ENCODE peak calls at places on chromosomes 12 and 14, in nine cellular contexts. One of them, this sample, is unnamed.

GRCh38 chr12:6342140-6342889 is 439 bp upstream of the TNFRSF1A start:
- DNase-seq in HCT116: no peak
- DNase-seq in choroid plexus epithelial cell: no peak
- DNase-seq in IMR-90: no peak
- DNase-seq in HL-60: no peak
- DNase-seq in GM12865: no peak
- DNase-seq in transverse colon: no peak
- DNase-seq in AG04450: no peak
- DNase-seq in HFF-Myc: no peak
- DNase-seq in this sample: no peak

GRCh38 chr14:100893760-100894159 is 9.8 kb downstream of the RTL1 start:
- DNase-seq in HCT116: no peak
- DNase-seq in choroid plexus epithelial cell: no peak
- DNase-seq in IMR-90: no peak
- DNase-seq in HL-60: no peak
- DNase-seq in GM12865: no peak
- DNase-seq in transverse colon: no peak
- DNase-seq in AG04450: no peak
- DNase-seq in HFF-Myc: no peak
- DNase-seq in this sample: no peak

GRCh38 chr12:3490848-3491382 is at the start of gene PRMT8:
- DNase-seq in HCT116: no peak
- DNase-seq in choroid plexus epithelial cell: no peak
- DNase-seq in IMR-90: no peak
- DNase-seq in HL-60: no peak
- DNase-seq in GM12865: no peak
- DNase-seq in transverse colon: no peak
- DNase-seq in AG04450: no peak
- DNase-seq in HFF-Myc: no peak
- DNase-seq in this sample: no peak

GRCh38 chr14:81311816-81312215 is 88.3 kb downstream of the STON2 start:
- DNase-seq in HCT116: no peak
- DNase-seq in choroid plexus epithelial cell: peak
- DNase-seq in IMR-90: no peak
- DNase-seq in HL-60: no peak
- DNase-seq in GM12865: no peak
- DNase-seq in transverse colon: no peak
- DNase-seq in AG04450: no peak
- DNase-seq in HFF-Myc: no peak
- DNase-seq in this sample: no peak

GRCh38 chr12:104957388-104958008 is 592 bp downstream of the SLC41A2 start:
- DNase-seq in HCT116: no peak
- DNase-seq in choroid plexus epithelial cell: no peak
- DNase-seq in IMR-90: no peak
- DNase-seq in HL-60: no peak
- DNase-seq in GM12865: peak
- DNase-seq in transverse colon: peak
- DNase-seq in AG04450: no peak
- DNase-seq in HFF-Myc: no peak
- DNase-seq in this sample: no peak

GRCh38 chr12:84969226-84969625 is 56.6 kb upstream of the SLC6A15 start:
- DNase-seq in HCT116: no peak
- DNase-seq in choroid plexus epithelial cell: no peak
- DNase-seq in IMR-90: no peak
- DNase-seq in HL-60: no peak
- DNase-seq in GM12865: no peak
- DNase-seq in transverse colon: no peak
- DNase-seq in AG04450: no peak
- DNase-seq in HFF-Myc: no peak
- DNase-seq in this sample: no peak

GRCh38 chr12:76303365-76303764 is 44.9 kb downstream of the BBS10 start:
- DNase-seq in HCT116: no peak
- DNase-seq in choroid plexus epithelial cell: peak
- DNase-seq in IMR-90: peak
- DNase-seq in HL-60: no peak
- DNase-seq in GM12865: no peak
- DNase-seq in transverse colon: no peak
- DNase-seq in AG04450: no peak
- DNase-seq in HFF-Myc: no peak
- DNase-seq in this sample: no peak

GRCh38 chr12:23880988-23881387 is 68.5 kb downstream of the SOX5 start:
- DNase-seq in HCT116: no peak
- DNase-seq in choroid plexus epithelial cell: no peak
- DNase-seq in IMR-90: no peak
- DNase-seq in HL-60: no peak
- DNase-seq in GM12865: no peak
- DNase-seq in transverse colon: no peak
- DNase-seq in AG04450: no peak
- DNase-seq in HFF-Myc: no peak
- DNase-seq in this sample: no peak

GRCh38 chr14:63174760-63175191 is 29.5 kb upstream of the RHOJ start:
- DNase-seq in HCT116: peak
- DNase-seq in choroid plexus epithelial cell: peak
- DNase-seq in IMR-90: peak
- DNase-seq in HL-60: no peak
- DNase-seq in GM12865: peak
- DNase-seq in transverse colon: no peak
- DNase-seq in AG04450: peak
- DNase-seq in HFF-Myc: no peak
- DNase-seq in this sample: peak

GRCh38 chr12:132659146-132659545 is 28.0 kb downstream of the POLE start:
- DNase-seq in HCT116: no peak
- DNase-seq in choroid plexus epithelial cell: no peak
- DNase-seq in IMR-90: no peak
- DNase-seq in HL-60: no peak
- DNase-seq in GM12865: no peak
- DNase-seq in transverse colon: no peak
- DNase-seq in AG04450: no peak
- DNase-seq in HFF-Myc: no peak
- DNase-seq in this sample: no peak

GRCh38 chr12:109098671-109099070 is 1.3 kb downstream of the UNG start:
- DNase-seq in HCT116: no peak
- DNase-seq in choroid plexus epithelial cell: peak
- DNase-seq in IMR-90: no peak
- DNase-seq in HL-60: no peak
- DNase-seq in GM12865: no peak
- DNase-seq in transverse colon: no peak
- DNase-seq in AG04450: no peak
- DNase-seq in HFF-Myc: no peak
- DNase-seq in this sample: no peak

GRCh38 chr12:106152334-106152733 is 13.6 kb upstream of the NUAK1 start:
- DNase-seq in HCT116: no peak
- DNase-seq in choroid plexus epithelial cell: no peak
- DNase-seq in IMR-90: no peak
- DNase-seq in HL-60: no peak
- DNase-seq in GM12865: no peak
- DNase-seq in transverse colon: no peak
- DNase-seq in AG04450: no peak
- DNase-seq in HFF-Myc: no peak
- DNase-seq in this sample: no peak

GRCh38 chr14:36666416-36667206 is 5.0 kb downstream of the PAX9 start:
- DNase-seq in HCT116: no peak
- DNase-seq in choroid plexus epithelial cell: no peak
- DNase-seq in IMR-90: no peak
- DNase-seq in HL-60: no peak
- DNase-seq in GM12865: no peak
- DNase-seq in transverse colon: no peak
- DNase-seq in AG04450: no peak
- DNase-seq in HFF-Myc: no peak
- DNase-seq in this sample: no peak
- H3K4me3 ChIP-seq in HCT116: no peak
- H3K4me3 ChIP-seq in choroid plexus epithelial cell: peak
- H3K4me3 ChIP-seq in IMR-90: no peak
- H3K4me3 ChIP-seq in HL-60: no peak
- H3K4me3 ChIP-seq in GM12865: no peak
- H3K4me3 ChIP-seq in transverse colon: no peak
- H3K4me3 ChIP-seq in AG04450: no peak
- H3K4me3 ChIP-seq in HFF-Myc: no peak
- H3K4me3 ChIP-seq in this sample: no peak

GRCh38 chr12:90958995-90959394 is 4.0 kb upstream of the CCER1 start:
- DNase-seq in HCT116: no peak
- DNase-seq in choroid plexus epithelial cell: peak
- DNase-seq in IMR-90: peak
- DNase-seq in HL-60: no peak
- DNase-seq in GM12865: no peak
- DNase-seq in transverse colon: no peak
- DNase-seq in AG04450: no peak
- DNase-seq in HFF-Myc: no peak
- DNase-seq in this sample: no peak
- TF ChIP-seq CTCF in HCT116: peak
- TF ChIP-seq CTCF in choroid plexus epithelial cell: peak
- TF ChIP-seq CTCF in IMR-90: peak
- TF ChIP-seq CTCF in HL-60: no peak
- TF ChIP-seq CTCF in GM12865: no peak
- TF ChIP-seq CTCF in transverse colon: no peak
- TF ChIP-seq CTCF in AG04450: no peak
- TF ChIP-seq CTCF in HFF-Myc: no peak
- TF ChIP-seq CTCF in this sample: peak

GRCh38 chr12:25020621-25021243 is 71.8 kb upstream of the BCAT1 start:
- DNase-seq in HCT116: no peak
- DNase-seq in choroid plexus epithelial cell: no peak
- DNase-seq in IMR-90: no peak
- DNase-seq in HL-60: no peak
- DNase-seq in GM12865: peak
- DNase-seq in transverse colon: no peak
- DNase-seq in AG04450: no peak
- DNase-seq in HFF-Myc: no peak
- DNase-seq in this sample: no peak
- H3K4me3 ChIP-seq in HCT116: no peak
- H3K4me3 ChIP-seq in choroid plexus epithelial cell: no peak
- H3K4me3 ChIP-seq in IMR-90: no peak
- H3K4me3 ChIP-seq in HL-60: no peak
- H3K4me3 ChIP-seq in GM12865: no peak
- H3K4me3 ChIP-seq in transverse colon: no peak
- H3K4me3 ChIP-seq in AG04450: no peak
- H3K4me3 ChIP-seq in HFF-Myc: no peak
- H3K4me3 ChIP-seq in this sample: no peak

GRCh38 chr12:121797937-121798801 is 4.7 kb upstream of the RHOF start:
- DNase-seq in HCT116: no peak
- DNase-seq in choroid plexus epithelial cell: peak
- DNase-seq in IMR-90: peak
- DNase-seq in HL-60: no peak
- DNase-seq in GM12865: no peak
- DNase-seq in transverse colon: peak
- DNase-seq in AG04450: no peak
- DNase-seq in HFF-Myc: no peak
- DNase-seq in this sample: no peak

GRCh38 chr12:121799175-121799841 is 4.5 kb upstream of the SETD1B start:
- DNase-seq in HCT116: peak
- DNase-seq in choroid plexus epithelial cell: peak
- DNase-seq in IMR-90: peak
- DNase-seq in HL-60: peak
- DNase-seq in GM12865: peak
- DNase-seq in transverse colon: peak
- DNase-seq in AG04450: no peak
- DNase-seq in HFF-Myc: no peak
- DNase-seq in this sample: peak

GRCh38 chr12:121798807-121799174 is 5.0 kb upstream of the SETD1B start:
- DNase-seq in HCT116: no peak
- DNase-seq in choroid plexus epithelial cell: no peak
- DNase-seq in IMR-90: no peak
- DNase-seq in HL-60: no peak
- DNase-seq in GM12865: no peak
- DNase-seq in transverse colon: peak
- DNase-seq in AG04450: no peak
- DNase-seq in HFF-Myc: no peak
- DNase-seq in this sample: no peak

GRCh38 chr12:121795029-121795977 is 1.8 kb upstream of the RHOF start:
- DNase-seq in HCT116: peak
- DNase-seq in choroid plexus epithelial cell: peak
- DNase-seq in IMR-90: peak
- DNase-seq in HL-60: peak
- DNase-seq in GM12865: peak
- DNase-seq in transverse colon: peak
- DNase-seq in AG04450: no peak
- DNase-seq in HFF-Myc: no peak
- DNase-seq in this sample: peak

DNA sequence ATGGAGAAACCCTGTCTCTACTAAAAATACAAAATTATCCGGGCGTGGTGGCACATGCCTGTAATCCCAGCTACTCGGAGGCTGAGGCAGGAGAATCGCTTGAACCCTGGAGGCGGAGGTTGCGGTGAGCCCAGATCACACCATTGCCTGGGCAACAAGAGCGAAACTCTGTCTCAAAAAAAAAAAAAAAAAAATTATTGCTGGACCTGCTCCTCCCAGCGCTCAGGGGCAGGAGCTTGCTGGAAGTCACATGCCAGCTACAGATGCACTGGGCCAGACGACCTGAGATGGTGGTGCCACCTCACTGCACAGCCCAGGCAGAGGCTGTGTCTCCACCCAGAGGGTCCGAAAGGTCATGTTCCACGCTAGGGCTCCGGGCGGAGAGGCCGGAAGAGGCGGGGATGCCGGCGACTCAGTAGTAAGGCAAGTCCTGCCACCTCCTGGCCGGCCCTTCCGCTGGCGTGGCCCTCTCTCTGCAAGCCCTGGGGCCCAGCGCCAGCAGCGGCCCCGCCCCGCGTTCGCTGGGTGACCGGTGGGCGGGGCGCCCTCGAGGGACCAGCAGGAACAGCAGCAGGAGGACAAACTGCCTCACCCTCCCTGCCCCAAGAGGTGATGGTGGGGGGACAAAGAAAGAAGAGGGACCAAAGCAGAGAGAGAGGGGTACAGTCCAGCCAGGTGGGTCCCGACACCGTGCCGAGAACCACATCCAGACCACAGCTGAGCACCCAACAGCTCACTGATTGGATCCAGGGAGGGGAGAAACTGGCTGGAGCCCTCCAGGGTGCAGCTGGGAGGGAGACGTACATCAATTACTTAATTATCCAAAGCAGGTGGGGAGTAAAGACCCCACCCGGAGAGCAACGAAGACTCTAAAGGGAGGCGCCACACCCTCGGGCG is 3.6 kb upstream of the RHOF start:
- DNase-seq in HCT116: peak
- DNase-seq in choroid plexus epithelial cell: peak
- DNase-seq in IMR-90: peak
- DNase-seq in HL-60: no peak
- DNase-seq in GM12865: no peak
- DNase-seq in transverse colon: peak
- DNase-seq in AG04450: no peak
- DNase-seq in HFF-Myc: no peak
- DNase-seq in this sample: no peak
- TF ChIP-seq CTCF in HCT116: no peak
- TF ChIP-seq CTCF in choroid plexus epithelial cell: peak
- TF ChIP-seq CTCF in IMR-90: peak
- TF ChIP-seq CTCF in HL-60: no peak
- TF ChIP-seq CTCF in GM12865: no peak
- TF ChIP-seq CTCF in transverse colon: peak
- TF ChIP-seq CTCF in AG04450: peak
- TF ChIP-seq CTCF in HFF-Myc: no peak
- TF ChIP-seq CTCF in this sample: no peak